ENCODE peak calls at places on chromosome 13, in ten cellular contexts. J, K, Q, F, C, I, M, L, Z and U are unnamed samples.

GRCh38 chr13:112071902-112072530 is 5.1 kb downstream of the SOX1 start:
- DNase-seq in J (no peak), Q (no peak), L (no peak), I (no peak), M (no peak), K (no peak), C (no peak), Z (no peak), F (no peak), U (no peak)

GRCh38 chr13:44103721-44104490 is 224.2 kb downstream of the LACC1 start:
- DNase-seq in F (no peak), Q (no peak), L (no peak), J (no peak), M (no peak), K (no peak), C (no peak), I (no peak), Z (no peak), U (no peak)

GRCh38 chr13:80173224-80173623 is 167.7 kb downstream of the SPRY2 start:
- DNase-seq in M (no peak), F (no peak), K (no peak), L (no peak), Q (no peak), Z (peak), I (no peak), C (no peak), J (no peak), U (no peak)

GRCh38 chr13:39381456-39381855 is 221.5 kb downstream of the LHFPL6 start:
- DNase-seq in K (no peak), Q (no peak), F (no peak), J (no peak), Z (no peak), M (no peak), I (no peak), L (no peak), C (no peak), U (no peak)

GRCh38 chr13:66443926-66444325 is 786.2 kb downstream of the PCDH9 start:
- DNase-seq in Z (no peak), K (no peak), F (no peak), I (no peak), M (no peak), Q (no peak), L (no peak), J (no peak), C (no peak), U (no peak)

GRCh38 chr13:22232186-22232585 is 561.3 kb downstream of the FGF9 start:
- DNase-seq in L (no peak), K (no peak), C (no peak), Z (no peak), M (no peak), Q (no peak), F (no peak), I (no peak), J (no peak), U (no peak)

GRCh38 chr13:27374650-27375049 is 49.8 kb upstream of the GTF3A start:
- DNase-seq in I (peak), Q (peak), K (peak), Z (peak), F (peak), J (no peak), C (peak), L (peak), M (peak), U (no peak)

GRCh38 chr13:27117947-27118346 is 53.7 kb downstream of the USP12 start:
- DNase-seq in J (no peak), F (no peak), M (no peak), Q (no peak), L (no peak), K (no peak), C (no peak), Z (no peak), I (no peak), U (no peak)

GRCh38 chr13:60759499-60759898 is 362.5 kb downstream of the TDRD3 start:
- DNase-seq in K (no peak), J (no peak), Z (no peak), Q (no peak), L (no peak), I (peak), C (no peak), F (peak), M (peak), U (no peak)

GRCh38 chr13:41645313-41645712 is 188.0 kb downstream of the RGCC start:
- DNase-seq in Q (no peak), Z (peak), J (no peak), M (peak), K (peak), L (peak), F (no peak), C (peak), I (no peak), U (no peak)

GRCh38 chr13:114002009-114002544 is 28.2 kb upstream of the C13orf46 start:
- DNase-seq in Z (no peak), C (no peak), F (no peak), M (no peak), I (no peak), L (no peak), K (no peak), J (no peak), Q (no peak), U (peak)

GRCh38 chr13:42320375-42320787 is 48.4 kb downstream of the AKAP11 start:
- DNase-seq in Z (no peak), M (no peak), F (peak), L (no peak), J (no peak), Q (no peak), K (no peak), C (no peak), I (no peak), U (no peak)

GRCh38 chr13:96052655-96053002 is 572 bp downstream of the UGGT2 start:
- DNase-seq in J (no peak), F (peak), Q (no peak), L (peak), I (no peak), K (no peak), Z (no peak), C (peak), M (peak), U (no peak)

GRCh38 chr13:23956106-23956505 is 58.8 kb upstream of the C1QTNF9B start:
- DNase-seq in K (no peak), J (no peak), M (peak), I (no peak), L (peak), F (no peak), Z (no peak), C (peak), Q (no peak), U (no peak)

GRCh38 chr13:50616101-50616500 is 227.4 kb downstream of the DLEU7 start:
- DNase-seq in J (no peak), K (no peak), I (no peak), M (peak), Z (no peak), C (peak), Q (no peak), F (no peak), L (peak), U (no peak)

GRCh38 chr13:40389081-40389641 is 277.3 kb downstream of the FOXO1 start:
- DNase-seq in K (no peak), F (no peak), Q (no peak), M (no peak), C (no peak), Z (no peak), I (no peak), L (no peak), J (no peak), U (no peak)

GRCh38 chr13:52454825-52455676 is at the start of gene CKAP2:
- DNase-seq in F (peak), M (peak), C (peak), Z (peak), L (peak), J (peak), Q (peak), K (peak), I (peak), U (peak)

GRCh38 chr13:59950201-59950730 is 213.5 kb downstream of the DIAPH3 start:
- DNase-seq in J (no peak), I (no peak), F (no peak), C (peak), Q (no peak), M (no peak), K (no peak), L (peak), Z (no peak), U (no peak)

GRCh38 chr13:40599722-40600121 is 66.7 kb downstream of the FOXO1 start:
- DNase-seq in L (no peak), M (no peak), K (no peak), J (no peak), I (no peak), C (no peak), Q (no peak), F (no peak), Z (no peak), U (no peak)

GRCh38 chr13:73428137-73428536 is 369.3 kb downstream of the KLF5 start:
- DNase-seq in L (peak), Z (no peak), F (no peak), C (peak), J (no peak), Q (no peak), M (peak), K (no peak), I (no peak), U (no peak)

GRCh38 chr13:27970382-27971235 is 1.5 kb upstream of the CDX2 start:
- DNase-seq in J (no peak), I (no peak), L (no peak), K (no peak), C (no peak), F (no peak), Q (no peak), M (no peak), Z (no peak), U (no peak)

GRCh38 chr13:67298297-67298696 is 68.2 kb upstream of the PCDH9 start:
- DNase-seq in M (no peak), I (no peak), L (no peak), Q (no peak), Z (no peak), F (no peak), K (no peak), J (no peak), C (peak), U (no peak)

GRCh38 chr13:41241626-41242025 is 21.8 kb downstream of the MTRF1 start:
- DNase-seq in M (no peak), Z (no peak), I (no peak), J (no peak), K (no peak), F (no peak), C (no peak), L (no peak), Q (no peak), U (no peak)

GRCh38 chr13:89279374-89279773 is 1608.2 kb downstream of the SLITRK5 start:
- DNase-seq in C (no peak), K (no peak), J (no peak), I (no peak), F (peak), L (no peak), Z (no peak), Q (no peak), M (no peak), U (no peak)

GRCh38 chr13:72390909-72391308 is 336.5 kb downstream of the MZT1 start:
- DNase-seq in M (no peak), I (no peak), K (no peak), L (no peak), Q (no peak), F (no peak), Z (no peak), C (no peak), J (no peak), U (no peak)

GRCh38 chr13:70613295-70613694 is 505.0 kb upstream of the KLHL1 start:
- DNase-seq in K (no peak), I (no peak), F (peak), M (no peak), C (no peak), L (no peak), Q (no peak), Z (no peak), J (no peak), U (no peak)

GRCh38 chr13:22915442-22916082 is 265.2 kb upstream of the SGCG start:
- DNase-seq in Z (peak), K (no peak), J (peak), C (peak), Q (peak), I (peak), F (peak), L (peak), M (peak), U (no peak)

GRCh38 chr13:39776439-39776838 is 121.0 kb downstream of the COG6 start:
- DNase-seq in F (no peak), I (no peak), J (no peak), Z (no peak), M (peak), L (peak), Q (no peak), K (no peak), C (peak), U (no peak)

GRCh38 chr13:60707878-60708277 is 310.9 kb downstream of the TDRD3 start:
- DNase-seq in C (no peak), M (no peak), L (no peak), Q (no peak), J (no peak), F (peak), K (no peak), I (no peak), Z (no peak), U (no peak)

GRCh38 chr13:30454991-30455390 is 10.7 kb downstream of the HMGB1 start:
- DNase-seq in K (no peak), M (no peak), L (no peak), J (no peak), I (no peak), F (no peak), C (no peak), Q (no peak), Z (no peak), U (no peak)
- H3K27ac ChIP-seq in K (no peak), M (no peak), L (no peak), J (no peak), I (no peak), F (no peak), C (no peak), Q (no peak), Z (no peak), U (no peak)

GRCh38 chr13:97321101-97321500 is 99.0 kb downstream of the MBNL2 start:
- DNase-seq in L (no peak), M (no peak), F (no peak), Q (no peak), I (no peak), C (no peak), K (no peak), J (no peak), Z (no peak), U (no peak)
- H3K27ac ChIP-seq in L (no peak), M (no peak), F (no peak), Q (peak), I (no peak), C (no peak), K (no peak), J (no peak), Z (no peak), U (no peak)

DNA sequence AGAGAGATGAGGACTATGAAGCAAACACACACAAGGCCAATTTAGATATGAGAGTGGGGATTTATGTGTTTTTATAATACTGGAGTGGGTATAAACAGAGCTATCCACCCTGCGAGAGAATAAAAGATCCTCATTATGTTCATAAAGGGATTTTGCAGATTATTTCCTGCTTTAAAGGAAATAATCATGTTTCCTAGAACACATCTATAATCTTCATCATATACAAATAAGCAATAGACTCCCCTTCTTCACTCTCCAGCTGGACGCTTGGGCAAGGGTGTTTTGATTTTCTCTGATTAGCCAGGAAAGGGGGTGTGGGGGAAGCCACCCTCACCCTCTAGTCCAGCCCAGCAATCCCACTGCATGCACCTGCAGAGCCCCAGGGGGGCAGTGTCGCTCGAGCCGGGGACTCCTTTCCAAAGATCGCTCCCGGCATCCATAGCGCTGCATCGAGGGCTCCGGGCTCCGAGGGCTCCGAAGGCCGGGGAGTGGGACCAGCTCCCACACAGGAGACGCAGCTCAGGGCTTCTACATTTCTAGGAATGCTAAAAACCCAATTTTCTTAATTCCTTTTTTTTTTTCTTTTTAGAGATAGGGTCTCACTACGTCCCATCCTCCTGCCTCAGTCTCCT is 38.6 kb downstream of the LATS2 start:
- DNase-seq in F (no peak), M (no peak), I (no peak), K (no peak), C (no peak), Z (no peak), Q (no peak), L (no peak), J (no peak), U (no peak)
- H3K27ac ChIP-seq in F (no peak), M (no peak), I (no peak), K (no peak), C (peak), Z (no peak), Q (no peak), L (no peak), J (no peak), U (no peak)

DNA sequence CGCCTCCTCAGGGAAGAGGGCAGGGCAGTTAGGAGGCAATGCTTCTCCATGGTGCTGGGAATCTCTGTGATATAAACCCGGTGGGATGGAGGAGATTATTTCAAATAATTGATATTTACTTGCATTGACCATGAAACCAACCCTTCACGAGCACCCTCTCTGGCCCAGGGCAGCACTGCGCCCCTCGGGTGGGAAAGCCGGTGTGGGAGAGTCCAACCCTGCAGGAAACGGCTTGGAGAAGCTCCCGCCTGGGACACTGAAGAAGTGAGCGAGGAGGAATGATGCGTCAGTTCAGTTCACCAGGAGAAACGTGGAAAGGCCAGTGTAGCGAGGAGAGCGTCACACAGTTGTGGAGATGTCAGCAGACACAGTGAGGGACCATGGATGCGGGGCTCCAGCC is 99.9 kb downstream of the COL4A2 start:
- DNase-seq in K (no peak), J (no peak), Q (no peak), L (no peak), C (no peak), F (no peak), M (no peak), I (no peak), Z (peak), U (no peak)
- H3K27ac ChIP-seq in K (no peak), J (no peak), Q (peak), L (peak), C (peak), F (no peak), M (peak), I (no peak), Z (peak), U (peak)

DNA sequence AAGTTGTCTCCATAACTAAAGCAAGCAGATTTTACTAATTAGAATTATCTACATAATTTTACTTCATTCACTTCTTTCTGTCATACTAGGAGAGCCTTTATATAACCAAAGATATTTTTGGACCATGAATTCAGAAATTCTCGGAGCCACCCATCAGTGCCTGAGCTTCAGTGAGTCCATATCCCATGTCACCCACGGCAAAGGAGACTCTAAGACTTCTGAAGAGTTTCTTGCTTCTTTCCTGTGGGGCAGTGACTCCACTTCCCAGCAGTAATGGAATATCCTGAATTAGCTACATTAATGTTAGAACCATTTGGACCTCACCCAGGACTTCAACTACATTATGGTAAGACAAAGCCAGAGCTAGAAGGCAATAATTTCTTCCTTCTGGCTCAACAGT is 8.2 kb downstream of the STARD13 start:
- DNase-seq in C (no peak), L (no peak), F (no peak), M (no peak), K (no peak), Q (no peak), Z (no peak), I (no peak), J (no peak), U (no peak)
- H3K27ac ChIP-seq in C (peak), L (peak), F (no peak), M (no peak), K (peak), Q (peak), Z (no peak), I (no peak), J (no peak), U (no peak)

GRCh38 chr13:32262619-32263018 is 52.5 kb downstream of the ZAR1L start:
- DNase-seq in Q (no peak), Z (no peak), M (no peak), J (no peak), K (no peak), I (no peak), F (no peak), L (no peak), C (no peak), U (no peak)

GRCh38 chr13:32267836-32268439 is 47.2 kb downstream of the ZAR1L start:
- DNase-seq in L (no peak), Q (no peak), I (peak), F (no peak), M (no peak), K (no peak), Z (no peak), J (peak), C (no peak), U (no peak)

GRCh38 chr13:32265726-32266125 is 49.4 kb downstream of the ZAR1L start:
- DNase-seq in F (no peak), I (no peak), K (no peak), Z (no peak), L (no peak), Q (no peak), C (no peak), M (no peak), J (no peak), U (no peak)

GRCh38 chr13:32264407-32264806 is 50.8 kb downstream of the ZAR1L start:
- DNase-seq in L (no peak), Z (peak), J (no peak), I (no peak), C (peak), F (no peak), Q (peak), K (peak), M (peak), U (no peak)

GRCh38 chr13:32266130-32266529 is 49.0 kb downstream of the ZAR1L start:
- DNase-seq in Q (no peak), Z (no peak), C (no peak), M (no peak), K (no peak), J (no peak), L (no peak), F (no peak), I (no peak), U (no peak)
- H3K27ac ChIP-seq in Q (peak), Z (no peak), C (no peak), M (no peak), K (no peak), J (no peak), L (no peak), F (no peak), I (no peak), U (no peak)

GRCh38 chr13:99971576-99972189 is at the start of gene ZIC5:
- DNase-seq in Q (no peak), M (no peak), C (no peak), J (peak), I (peak), Z (no peak), K (no peak), L (no peak), F (peak), U (no peak)

GRCh38 chr13:99969368-99969933 is 2.1 kb downstream of the ZIC5 start:
- DNase-seq in F (peak), Q (no peak), C (no peak), K (no peak), Z (no peak), J (no peak), M (no peak), L (no peak), I (no peak), U (no peak)

GRCh38 chr13:99969934-99970760 is 1.4 kb downstream of the ZIC5 start:
- DNase-seq in Z (no peak), K (no peak), M (no peak), F (peak), C (no peak), J (no peak), Q (no peak), I (no peak), L (peak), U (no peak)

GRCh38 chr13:99972190-99972731 is 694 bp upstream of the ZIC5 start:
- DNase-seq in K (no peak), C (no peak), Q (no peak), I (no peak), M (no peak), F (peak), J (no peak), L (no peak), Z (no peak), U (no peak)

GRCh38 chr13:99970761-99971575 is 599 bp downstream of the ZIC5 start:
- DNase-seq in L (peak), J (no peak), Q (no peak), I (no peak), C (no peak), K (no peak), F (peak), Z (no peak), M (no peak), U (no peak)
- H3K27ac ChIP-seq in L (no peak), J (peak), Q (no peak), I (peak), C (no peak), K (no peak), F (no peak), Z (no peak), M (no peak), U (no peak)

GRCh38 chr13:48493851-48494250 is 39.0 kb downstream of the RCBTB2 start:
- DNase-seq in C (peak), Q (no peak), F (no peak), I (no peak), Z (no peak), J (no peak), K (no peak), L (peak), M (no peak), U (no peak)
- H3K27ac ChIP-seq in C (no peak), Q (peak), F (no peak), I (no peak), Z (no peak), J (no peak), K (peak), L (no peak), M (no peak), U (peak)